ENCODE peak calls at places on chromosomes 4 and X, in seven cellular contexts. S, X, T, I, K, E and Q are unnamed samples.

GRCh38 chrX:53211391-53211978 is 13.5 kb downstream of the KDM5C start:
- DNase-seq in E (no peak), S (no peak), I (no peak), X (no peak), T (no peak), K (no peak), Q (no peak)

GRCh38 chr4:90845777-90846176 is 718.6 kb downstream of the CCSER1 start:
- DNase-seq in X (no peak), I (no peak), S (no peak), T (no peak), K (peak), E (no peak), Q (no peak)

GRCh38 chr4:92658318-92658717 is 354.6 kb downstream of the GRID2 start:
- DNase-seq in T (no peak), X (no peak), I (no peak), K (no peak), E (no peak), S (no peak), Q (no peak)

GRCh38 chr4:37958932-37959331 is 1.3 kb upstream of the PTTG2 start:
- DNase-seq in I (no peak), S (no peak), T (no peak), X (peak), E (no peak), K (no peak), Q (no peak)

GRCh38 chrX:16606142-16606720 is 43.7 kb upstream of the S100G start:
- DNase-seq in S (no peak), E (no peak), X (no peak), T (no peak), K (no peak), I (no peak), Q (no peak)

GRCh38 chr4:55080174-55080865 is 45.1 kb downstream of the KDR start:
- DNase-seq in E (no peak), I (no peak), X (no peak), S (no peak), T (no peak), K (no peak), Q (no peak)

GRCh38 chr4:24850669-24851068 is 55.3 kb downstream of the SOD3 start:
- DNase-seq in X (no peak), S (no peak), E (no peak), T (no peak), K (peak), I (no peak), Q (no peak)

GRCh38 chrX:50111762-50112161 is 89.0 kb downstream of the AKAP4 start:
- DNase-seq in T (no peak), K (no peak), S (no peak), X (no peak), I (no peak), E (no peak), Q (no peak)

GRCh38 chr4:155973639-155974475 is 20.2 kb upstream of the CTSO start:
- DNase-seq in T (no peak), I (no peak), S (no peak), X (no peak), E (no peak), K (no peak), Q (no peak)

DNA sequence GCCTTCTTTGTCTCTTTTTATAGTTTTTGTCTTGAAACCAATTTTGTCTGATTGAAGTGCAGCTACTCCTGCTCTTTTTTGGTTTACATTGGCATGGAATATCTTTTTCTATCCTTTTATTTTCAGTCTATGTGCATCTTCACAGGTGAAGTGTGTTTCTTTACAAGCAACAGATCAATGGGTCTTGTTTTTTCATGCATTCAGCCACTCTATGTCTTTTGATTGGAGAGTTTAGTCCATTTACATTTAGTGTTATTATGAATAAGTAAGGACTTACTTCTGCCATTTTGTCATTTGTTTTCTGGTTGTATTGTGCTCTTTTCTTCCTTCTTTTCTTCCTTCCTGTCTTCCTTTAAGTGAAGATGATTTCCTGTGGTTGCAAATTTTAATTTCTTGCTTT is 224.4 kb downstream of the SLC39A8 start:
- DNase-seq in I (no peak), S (no peak), T (no peak), X (no peak), E (no peak), K (no peak), Q (no peak)
- TF ChIP-seq CTCF in I (no peak), S (no peak), T (no peak), X (no peak), E (no peak), K (no peak), Q (no peak)

DNA sequence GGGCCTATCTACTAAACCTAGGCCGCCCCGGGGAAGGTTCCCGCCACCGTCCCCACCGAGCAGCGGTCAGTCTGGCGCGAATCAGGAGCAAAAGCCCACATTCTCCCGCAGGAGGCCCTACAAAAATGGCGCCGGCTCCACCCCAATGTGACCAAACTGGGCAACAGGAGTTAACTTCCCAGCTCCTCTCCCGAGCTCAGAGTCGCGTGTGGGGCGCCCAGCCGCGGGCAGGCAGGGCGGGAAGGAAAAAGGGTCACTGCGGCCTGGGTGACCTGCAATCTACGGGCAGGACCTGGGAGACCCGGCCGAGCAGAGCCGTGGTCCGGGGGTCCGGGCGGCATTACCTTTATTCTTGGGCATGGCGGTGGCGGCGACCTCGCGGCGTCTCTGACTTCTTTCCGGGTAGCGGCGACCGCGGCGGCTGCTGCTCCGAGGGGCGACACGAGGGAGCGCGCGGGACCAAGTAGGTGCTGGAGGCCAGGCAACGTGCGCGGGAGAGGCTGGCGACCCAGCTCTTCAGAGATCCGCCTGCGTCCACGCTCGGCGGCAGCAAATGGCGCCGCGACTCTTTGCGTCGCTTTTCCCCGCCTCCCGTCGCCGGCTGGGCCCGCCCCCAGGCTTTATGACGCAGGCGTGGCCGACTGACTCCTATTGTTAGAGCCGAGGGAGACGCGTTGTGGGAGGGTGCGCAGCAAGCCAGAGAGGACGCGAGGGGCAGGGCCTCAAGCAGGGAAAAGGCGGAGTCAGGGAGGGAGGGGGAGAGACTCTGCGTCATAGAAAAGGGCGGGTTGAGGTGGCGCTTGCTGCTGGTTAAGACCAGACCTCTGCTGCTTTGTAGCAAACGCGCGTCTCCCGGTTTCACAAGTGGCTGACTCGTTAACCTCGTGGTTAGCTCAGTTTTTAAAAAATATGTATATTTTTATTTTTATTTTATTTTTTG is at the start of gene EIF1AX:
- DNase-seq in T (peak), I (peak), X (peak), E (peak), K (peak), S (peak), Q (peak)
- TF ChIP-seq POLR2A in T (peak), I (no peak), X (peak), E (no peak), K (peak), S (peak), Q (peak)

GRCh38 chrX:136250191-136251041 is 784 bp downstream of the MAP7D3 start:
- DNase-seq in I (no peak), K (peak), X (no peak), E (peak), T (peak), S (no peak), Q (no peak)
- TF ChIP-seq MAX in I (no peak), K (no peak), X (no peak), E (no peak), T (no peak), S (no peak), Q (no peak)

GRCh38 chr4:162461952-162462351 is 298.2 kb upstream of the FSTL5 start:
- DNase-seq in T (no peak), S (no peak), I (peak), K (no peak), X (no peak), E (no peak), Q (peak)
- TF ChIP-seq CTCF in T (peak), S (no peak), I (no peak), K (no peak), X (no peak), E (no peak), Q (no peak)

GRCh38 chrX:150982786-150983525 is at the start of gene HMGB3:
- DNase-seq in I (peak), T (peak), S (peak), E (peak), X (peak), K (peak), Q (peak)
- TF ChIP-seq POLR2A in I (no peak), T (peak), S (peak), E (peak), X (peak), K (no peak), Q (peak)